ENCODE peak calls at places on chromosomes 16 and 17, in ten cellular contexts. C is stomach, I is left ventricle myocardium inferior, E is psoas muscle, M is colonic mucosa, L is fibroblast of mammary gland, Q is SK-N-MC, D is transverse colon, R is A549, G is GM06990. X is an unnamed sample.

GRCh38 chr16:868846-869822 is 68.6 kb upstream of the GNG13 start:
- DNase-seq in M (no peak), D (no peak), G (no peak), C (no peak), E (peak), I (peak), L (no peak), R (no peak), Q (no peak), X (no peak)

GRCh38 chr17:70314506-70314905 is 145.2 kb downstream of the KCNJ2 start:
- DNase-seq in I (no peak), M (no peak), D (no peak), C (no peak), R (no peak), E (no peak), L (no peak), Q (no peak), G (no peak), X (no peak)

GRCh38 chr17:34252138-34252889 is 2.8 kb upstream of the CCL2 start:
- DNase-seq in C (peak), D (peak), E (peak), R (peak), G (peak), Q (no peak), M (peak), L (peak), I (peak), X (peak)

GRCh38 chr16:64864232-64864803 is 257.5 kb downstream of the CDH11 start:
- DNase-seq in I (no peak), D (no peak), R (no peak), G (no peak), L (peak), E (no peak), Q (peak), C (no peak), M (no peak), X (no peak)

GRCh38 chr17:68246271-68247028 is 1.4 kb upstream of the AMZ2 start:
- DNase-seq in D (no peak), L (no peak), R (no peak), M (no peak), Q (no peak), E (no peak), I (no peak), C (no peak), G (no peak), X (no peak)

GRCh38 chr17:7217113-7217987 is 2.3 kb downstream of the DLG4 start:
- DNase-seq in Q (no peak), M (no peak), E (peak), I (peak), G (no peak), D (peak), C (peak), L (peak), R (peak), X (peak)

GRCh38 chr17:39740357-39741111 is 2.8 kb downstream of the GRB7 start:
- DNase-seq in I (no peak), E (peak), L (peak), C (no peak), D (peak), R (peak), G (no peak), M (peak), Q (no peak), X (no peak)

GRCh38 chr16:2874584-2875362 is 8.2 kb upstream of the FLYWCH2 start:
- DNase-seq in Q (no peak), M (peak), R (peak), D (peak), C (peak), L (peak), I (peak), G (peak), E (peak), X (peak)

GRCh38 chr17:63476857-63477470 is at the start of gene ACE:
- DNase-seq in D (peak), G (peak), Q (no peak), E (no peak), L (no peak), I (peak), R (peak), C (peak), M (peak), X (peak)

DNA sequence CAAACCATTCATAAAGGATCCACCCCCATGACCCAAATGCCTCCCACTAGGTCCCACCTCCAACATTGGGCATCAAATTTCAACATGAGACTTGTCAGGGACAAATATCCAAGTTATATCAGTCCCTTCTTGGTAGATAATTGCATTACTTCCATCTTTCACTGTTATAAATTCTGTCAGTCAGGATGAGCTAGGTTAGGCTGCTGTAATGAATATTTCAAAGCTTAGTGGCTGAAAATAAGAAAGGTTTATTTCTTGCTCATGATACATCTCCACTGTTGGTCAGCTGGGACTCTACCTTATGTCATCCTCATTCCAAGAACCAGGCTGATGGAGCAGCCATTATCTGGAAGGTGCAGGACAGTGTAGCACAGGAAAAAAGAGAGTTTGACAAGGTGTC is 50.3 kb upstream of the TMC5 start:
- DNase-seq in Q (no peak), D (no peak), R (no peak), G (no peak), I (no peak), M (no peak), E (no peak), L (no peak), C (no peak), X (no peak)
- H3K4me3 ChIP-seq in Q (no peak), D (no peak), R (no peak), G (no peak), I (no peak), M (no peak), E (no peak), L (no peak), C (no peak), X (no peak)

DNA sequence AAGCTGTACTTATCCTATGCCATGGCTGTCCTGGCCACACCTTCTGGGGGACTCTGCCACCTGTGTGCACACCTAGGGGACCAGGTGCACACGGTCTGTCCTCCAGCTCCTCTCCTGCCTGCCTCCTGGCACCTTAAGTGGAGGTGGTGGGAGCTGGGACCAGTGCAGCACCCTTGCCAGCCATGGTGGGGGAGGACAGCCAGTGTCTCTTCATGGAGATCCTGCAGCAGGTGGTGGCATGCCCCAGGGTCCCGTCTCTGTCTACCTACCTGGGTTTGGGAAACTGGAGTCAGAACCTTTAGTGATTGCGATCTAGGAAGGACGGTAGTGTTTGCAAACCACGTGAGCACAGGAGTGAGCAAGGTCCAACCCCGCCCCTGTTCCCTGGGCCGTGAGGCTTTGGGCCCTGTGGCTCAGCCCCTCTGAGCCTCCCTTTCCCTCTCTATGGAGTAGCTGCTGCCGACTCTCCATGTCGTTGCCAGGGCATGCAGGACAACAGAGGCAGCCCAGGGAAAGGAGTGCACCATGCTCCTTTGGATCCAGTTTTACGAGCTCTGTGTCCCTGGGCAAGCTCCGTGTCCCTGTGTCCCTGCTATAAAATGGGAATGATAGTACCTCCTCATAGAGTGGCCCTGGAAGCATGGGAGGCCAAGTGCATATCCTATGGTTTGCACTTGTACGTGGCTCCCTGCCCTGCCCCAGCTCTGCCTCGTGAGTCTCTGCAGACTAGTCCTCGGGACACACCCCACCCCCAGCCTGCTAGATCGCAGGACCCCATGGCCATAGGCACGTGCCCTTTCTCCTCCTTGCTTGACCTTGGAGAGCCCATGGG is 7.1 kb downstream of the ADGRG1 start:
- DNase-seq in C (peak), G (no peak), E (no peak), R (no peak), Q (no peak), L (no peak), D (peak), I (no peak), M (peak), X (no peak)
- H3K4me3 ChIP-seq in C (no peak), G (no peak), E (no peak), R (no peak), Q (no peak), L (no peak), D (no peak), I (peak), M (no peak), X (no peak)

GRCh38 chr16:75108792-75109731 is 7.5 kb downstream of the LDHD start:
- DNase-seq in C (peak), G (peak), D (peak), M (peak), Q (no peak), I (peak), L (peak), R (peak), E (peak), X (no peak)
- H3K4me3 ChIP-seq in C (no peak), G (no peak), D (no peak), M (no peak), Q (no peak), I (peak), L (no peak), R (no peak), E (peak), X (no peak)

GRCh38 chr16:15581127-15581815 is 61.7 kb downstream of the MARF1 start:
- DNase-seq in G (no peak), L (no peak), R (no peak), M (no peak), I (no peak), D (no peak), E (no peak), Q (no peak), C (no peak), X (no peak)
- H3K4me3 ChIP-seq in G (no peak), L (no peak), R (no peak), M (no peak), I (no peak), D (no peak), E (no peak), Q (no peak), C (no peak), X (no peak)

GRCh38 chr17:57861737-57862409 is 12.0 kb upstream of the MRPS23 start:
- DNase-seq in G (no peak), D (peak), Q (no peak), I (peak), R (peak), L (peak), C (peak), E (peak), M (peak), X (no peak)

GRCh38 chr17:57864273-57864672 is 14.4 kb upstream of the MRPS23 start:
- DNase-seq in G (no peak), D (no peak), M (no peak), I (no peak), Q (no peak), E (no peak), L (no peak), R (no peak), C (no peak), X (no peak)

GRCh38 chr17:57861000-57861736 is 11.3 kb upstream of the MRPS23 start:
- DNase-seq in E (peak), D (peak), R (peak), L (no peak), C (peak), G (no peak), I (peak), M (peak), Q (no peak), X (no peak)

GRCh38 chr17:57862990-57863667 is 13.3 kb upstream of the MRPS23 start:
- DNase-seq in Q (no peak), E (no peak), L (no peak), M (no peak), C (no peak), G (no peak), I (no peak), R (no peak), D (no peak), X (no peak)

DNA sequence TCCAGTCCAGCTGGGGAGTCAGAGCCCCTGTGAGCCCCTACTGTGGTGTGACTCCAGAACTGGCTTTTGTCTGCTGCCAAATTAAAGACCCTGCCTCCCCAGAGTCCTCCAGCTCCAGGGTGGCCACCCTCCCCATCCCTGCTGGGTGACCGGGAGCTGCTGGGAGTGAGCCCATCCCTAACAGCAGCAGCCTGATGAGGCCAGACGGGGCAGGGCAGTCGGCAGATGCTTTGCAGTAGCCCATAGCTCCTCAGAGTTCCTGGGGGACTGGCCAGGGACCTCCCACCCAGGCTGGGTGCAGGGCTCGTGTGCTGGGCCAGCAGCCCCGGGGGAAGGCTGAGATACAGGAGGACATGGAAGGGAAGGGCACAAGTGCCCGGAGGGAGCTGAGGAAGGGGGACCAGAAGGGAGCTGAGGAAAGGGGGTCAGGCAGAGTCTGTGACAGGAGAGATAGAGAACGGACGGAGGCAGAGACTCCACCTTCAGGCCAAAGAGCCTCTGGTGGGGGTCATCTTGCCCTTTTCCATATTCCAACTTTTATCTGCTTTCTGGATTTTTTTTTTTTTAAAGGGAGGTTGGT is 12.7 kb upstream of the MRPS23 start:
- DNase-seq in D (no peak), Q (no peak), G (no peak), R (no peak), I (no peak), M (no peak), L (no peak), C (no peak), E (peak), X (no peak)
- H3K4me3 ChIP-seq in D (peak), Q (no peak), G (no peak), R (peak), I (peak), M (peak), L (peak), C (peak), E (peak), X (no peak)

GRCh38 chr16:86951041-86951822 is 366.0 kb downstream of the C16orf95 start:
- DNase-seq in Q (no peak), G (no peak), M (no peak), C (no peak), L (no peak), E (no peak), I (no peak), D (no peak), R (no peak), X (no peak)
- H3K4me3 ChIP-seq in Q (no peak), G (no peak), M (no peak), C (no peak), L (no peak), E (no peak), I (no peak), D (no peak), R (no peak), X (no peak)

GRCh38 chr17:79203016-79203415 is 128.4 kb downstream of the ENGASE start:
- DNase-seq in E (no peak), C (no peak), L (no peak), I (no peak), D (no peak), M (no peak), R (no peak), G (no peak), Q (no peak), X (no peak)

GRCh38 chr17:79201536-79202227 is 127.1 kb downstream of the ENGASE start:
- DNase-seq in M (no peak), G (no peak), D (no peak), C (no peak), E (no peak), Q (no peak), R (peak), I (no peak), L (peak), X (no peak)

GRCh38 chr17:79203657-79204056 is 129.0 kb downstream of the ENGASE start:
- DNase-seq in M (no peak), E (no peak), D (no peak), G (no peak), L (no peak), C (no peak), I (no peak), R (no peak), Q (no peak), X (no peak)

GRCh38 chr17:79202476-79202875 is 127.9 kb downstream of the ENGASE start:
- DNase-seq in C (no peak), L (peak), M (no peak), E (no peak), I (no peak), D (no peak), G (no peak), Q (no peak), R (no peak), X (no peak)

GRCh38 chr17:79201119-79201518 is 126.5 kb downstream of the ENGASE start:
- DNase-seq in Q (no peak), D (no peak), L (no peak), R (no peak), E (no peak), C (no peak), M (no peak), I (no peak), G (no peak), X (no peak)
- H3K4me3 ChIP-seq in Q (no peak), D (no peak), L (no peak), R (no peak), E (no peak), C (no peak), M (no peak), I (no peak), G (no peak), X (no peak)